ENCODE peak calls at places on chromosomes 7 and 10, in six cellular contexts. S is stomach, Q is ovary, V is tibial nerve, E is transverse colon, G is K562. U is an unnamed sample. For H3K27me3, the result is how much of the 10 kb centered on the place peaks cover.

GRCh38 chr7:15801041-15801440 is 114.6 kb upstream of the MEOX2 start:
- DNase-seq in S (no peak), Q (no peak), V (no peak), E (no peak), G (no peak), U (no peak)

GRCh38 chr7:130397472-130397871 is 17.2 kb downstream of the CPA1 start:
- DNase-seq in S (no peak), Q (no peak), V (no peak), E (no peak), G (no peak), U (peak)

GRCh38 chr7:40859076-40859475 is 724.3 kb downstream of the SUGCT start:
- DNase-seq in S (no peak), Q (no peak), V (no peak), E (no peak), G (no peak), U (no peak)

GRCh38 chr10:65708057-65708456 is 1217.8 kb upstream of the LRRTM3 start:
- DNase-seq in S (no peak), Q (no peak), V (no peak), E (no peak), G (no peak), U (no peak)

GRCh38 chr7:107180378-107180777 is 11.6 kb downstream of the HBP1 start:
- DNase-seq in S (peak), Q (peak), V (no peak), E (peak), G (peak), U (no peak)

GRCh38 chr10:89651205-89651915 is 6.3 kb upstream of the PANK1 start:
- DNase-seq in S (no peak), Q (no peak), V (no peak), E (no peak), G (no peak), U (no peak)

GRCh38 chr10:28008054-28008453 is 9.2 kb upstream of the ODAD2 start:
- DNase-seq in S (no peak), Q (no peak), V (no peak), E (no peak), G (no peak), U (no peak)

GRCh38 chr10:116779076-116779687 is 36.8 kb upstream of the HSPA12A start:
- DNase-seq in S (no peak), Q (no peak), V (no peak), E (no peak), G (no peak), U (no peak)

GRCh38 chr10:66822801-66823200 is 103.0 kb upstream of the LRRTM3 start:
- DNase-seq in S (no peak), Q (no peak), V (no peak), E (peak), G (no peak), U (no peak)

GRCh38 chr10:30055094-30055701 is 4.2 kb downstream of the JCAD start:
- DNase-seq in S (no peak), Q (no peak), V (peak), E (no peak), G (no peak), U (no peak)

GRCh38 chr7:19852192-19852591 is 78.8 kb upstream of the TMEM196 start:
- DNase-seq in S (no peak), Q (no peak), V (no peak), E (no peak), G (no peak), U (no peak)

GRCh38 chr7:42238709-42239395 is 1.8 kb upstream of the GLI3 start:
- DNase-seq in S (no peak), Q (peak), V (no peak), E (peak), G (peak), U (no peak)

GRCh38 chr7:157208758-157209413 is 70.2 kb downstream of the UBE3C start:
- DNase-seq in S (no peak), Q (no peak), V (no peak), E (no peak), G (no peak), U (no peak)

GRCh38 chr10:45371555-45371954 is 2.5 kb upstream of the ALOX5 start:
- DNase-seq in S (no peak), Q (no peak), V (no peak), E (no peak), G (no peak), U (no peak)

GRCh38 chr10:77853256-77853655 is 73.3 kb downstream of the DLG5 start:
- DNase-seq in S (no peak), Q (no peak), V (no peak), E (no peak), G (no peak), U (no peak)

GRCh38 chr7:143381427-143382125 is 431 bp downstream of the ZYX start:
- DNase-seq in S (peak), Q (peak), V (peak), E (peak), G (peak), U (peak)

DNA sequence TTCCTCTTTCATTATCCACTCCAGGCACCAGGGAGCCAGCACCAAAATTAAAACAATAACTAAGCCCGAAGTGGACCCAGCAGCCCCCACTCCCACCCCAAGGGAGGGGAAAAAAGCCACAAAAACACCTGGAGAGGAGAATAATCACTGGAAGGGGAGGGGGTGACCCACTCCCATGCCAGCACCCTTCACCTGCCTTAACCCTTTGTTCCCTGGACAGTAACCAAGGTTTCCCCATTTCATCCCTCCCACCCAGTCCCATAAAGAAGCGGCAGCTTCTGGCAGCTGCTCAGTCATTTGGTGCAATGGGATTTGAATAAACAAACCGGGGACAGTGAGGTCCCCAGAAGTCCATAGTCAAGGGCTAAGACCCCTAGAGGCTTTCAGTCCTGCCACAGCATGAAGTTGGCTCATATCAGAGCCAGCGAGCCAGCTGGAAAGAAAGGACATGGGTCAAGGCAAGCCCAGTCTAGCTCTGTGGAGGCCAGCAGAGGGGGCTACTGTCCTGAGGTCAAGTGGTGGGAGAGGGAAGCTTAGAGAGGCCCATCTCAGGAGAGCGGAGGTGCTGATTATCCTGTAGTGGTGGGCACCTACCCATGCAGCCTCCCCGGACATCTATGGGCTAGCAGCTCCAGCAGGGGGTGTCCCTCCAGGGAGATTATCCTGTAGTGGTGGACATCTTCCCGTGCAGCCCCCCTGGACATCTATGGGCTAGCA is 58.8 kb upstream of the LBX1 start:
- DNase-seq in S (no peak), Q (no peak), V (no peak), E (no peak), G (peak), U (peak)
- TF ChIP-seq EP300 in S (no peak), Q (no peak), V (no peak), E (no peak), G (no peak), U (no peak)

DNA sequence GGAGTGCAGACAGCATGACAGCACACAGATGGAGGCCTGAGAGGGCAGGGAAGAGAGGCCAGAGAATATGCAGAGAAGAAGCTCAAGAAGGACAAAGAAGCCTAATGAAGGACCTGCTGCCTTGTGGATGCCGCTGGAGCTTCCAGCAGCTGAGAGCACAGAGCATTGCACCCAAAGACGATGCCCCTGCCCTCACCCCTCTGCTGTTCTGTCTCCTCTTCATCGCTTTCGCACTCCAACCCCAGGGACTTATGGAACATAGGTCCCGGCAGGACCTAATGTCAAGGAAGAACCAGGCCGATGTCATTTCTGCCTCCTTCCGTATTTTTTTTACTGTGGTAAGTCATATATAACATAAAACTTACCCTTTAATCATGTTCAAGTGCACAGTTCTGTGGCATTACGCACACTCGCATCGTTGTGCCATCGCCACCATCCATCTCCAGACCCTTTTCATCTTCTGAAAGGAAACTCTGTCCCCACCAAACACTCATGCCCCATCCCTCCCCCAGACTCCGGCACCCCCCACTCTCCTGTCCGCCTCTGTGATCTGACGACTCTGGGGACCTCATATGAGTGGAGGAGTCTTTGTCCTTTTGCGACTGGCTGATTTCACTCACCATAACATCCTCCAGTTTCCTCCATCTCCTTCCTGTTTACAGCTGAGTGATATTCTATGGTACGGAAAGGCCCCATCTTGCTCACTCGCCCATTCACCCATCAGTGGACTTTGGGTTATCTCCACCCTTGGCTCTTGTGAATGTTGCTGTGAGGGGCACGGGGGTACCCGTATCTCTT is 12.1 kb upstream of the INSIG1 start:
- DNase-seq in S (no peak), Q (no peak), V (no peak), E (no peak), G (no peak), U (no peak)
- H3K27me3 ChIP-seq in S (under half), Q (under half), V (under half), E (under half), G (under half), U (half or more)

DNA sequence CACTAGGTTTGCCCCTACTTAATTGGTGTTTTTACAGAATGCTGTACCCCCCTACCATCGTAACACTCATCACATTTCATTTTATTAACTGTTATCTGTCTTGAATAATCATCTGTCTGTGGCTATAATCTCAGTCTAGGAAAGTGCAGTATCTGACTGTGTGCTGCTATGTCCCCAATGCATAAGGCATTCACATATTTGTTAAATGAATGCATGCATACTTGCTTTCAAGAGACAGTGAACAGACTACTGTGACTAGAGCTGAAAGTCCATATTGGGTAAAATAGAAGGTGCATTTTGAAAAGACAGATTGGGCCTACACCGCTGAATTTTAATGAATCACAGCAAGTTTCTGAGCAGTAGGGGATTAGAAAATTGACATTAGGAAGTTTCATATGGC is 112.3 kb downstream of the ARHGAP12 start:
- DNase-seq in S (no peak), Q (no peak), V (no peak), E (no peak), G (no peak), U (no peak)
- TF ChIP-seq EP300 in S (no peak), Q (no peak), V (no peak), E (peak), G (no peak), U (peak)

GRCh38 chr10:80896076-80896475 is 358.4 kb downstream of the SH2D4B start:
- DNase-seq in S (no peak), Q (no peak), V (no peak), E (no peak), G (no peak), U (no peak)
- H3K27me3 ChIP-seq in S (under half), Q (under half), V (under half), E (under half), G (under half), U (under half)

DNA sequence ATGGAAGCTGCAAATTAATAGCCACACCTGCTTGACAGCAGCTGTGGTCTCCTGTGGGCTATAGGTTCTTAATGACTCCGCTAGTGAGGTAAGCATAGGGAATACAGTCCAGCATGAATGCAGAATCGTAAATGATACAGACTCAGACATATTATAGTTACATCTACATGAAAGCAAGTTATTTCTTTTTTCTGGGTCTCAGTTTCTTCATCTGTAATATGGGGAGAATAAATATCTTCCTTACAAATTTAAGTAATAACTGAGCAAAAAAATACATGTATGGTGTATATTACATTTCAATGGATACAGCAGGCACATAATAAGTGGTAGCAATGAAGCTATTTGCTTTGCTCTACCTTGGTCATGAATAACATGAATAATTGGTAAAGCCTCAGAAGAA is 245.9 kb upstream of the RHOBTB1 start:
- DNase-seq in S (no peak), Q (no peak), V (no peak), E (no peak), G (no peak), U (no peak)
- TF ChIP-seq EP300 in S (no peak), Q (no peak), V (no peak), E (no peak), G (no peak), U (no peak)

U was measured in SK-N-SH.